ENCODE peak calls at places on chromosomes 7 and 10, in seven cellular contexts. O, X, R, P, T, K and I are unnamed samples. For H3K4me1, the result is how much of the 10 kb centered on the place peaks cover.

GRCh38 chr10:76080406-76080805 is 649.0 kb downstream of the LRMDA start:
- DNase-seq in O (no peak), X (no peak), R (no peak), P (peak), T (no peak), K (no peak), I (no peak)

GRCh38 chr7:128007293-128007680 is 23.9 kb downstream of the LRRC4 start:
- DNase-seq in O (no peak), X (no peak), R (no peak), P (no peak), T (no peak), K (no peak), I (no peak)

GRCh38 chr7:28623863-28624262 is 211.5 kb downstream of the CREB5 start:
- DNase-seq in O (no peak), X (no peak), R (no peak), P (no peak), T (no peak), K (peak), I (peak)

GRCh38 chr10:103666109-103666508 is 172.6 kb downstream of the NEURL1 start:
- DNase-seq in O (no peak), X (no peak), R (no peak), P (peak), T (no peak), K (peak), I (peak)

GRCh38 chr10:97812696-97813095 is 36.9 kb upstream of the GOLGA7B start:
- DNase-seq in O (no peak), X (no peak), R (peak), P (no peak), T (no peak), K (no peak), I (no peak)

GRCh38 chr7:122674502-122674901 is 24.4 kb downstream of the RNF133 start:
- DNase-seq in O (no peak), X (no peak), R (no peak), P (no peak), T (no peak), K (no peak), I (no peak)

GRCh38 chr7:37759519-37759918 is 76.0 kb downstream of the GPR141 start:
- DNase-seq in O (no peak), X (no peak), R (no peak), P (no peak), T (no peak), K (no peak), I (no peak)

GRCh38 chr7:117445206-117445605 is 17.9 kb upstream of the ASZ1 start:
- DNase-seq in O (no peak), X (no peak), R (no peak), P (peak), T (no peak), K (peak), I (peak)

GRCh38 chr10:114328876-114329275 is 75.4 kb downstream of the AFAP1L2 start:
- DNase-seq in O (peak), X (no peak), R (no peak), P (no peak), T (no peak), K (no peak), I (no peak)

GRCh38 chr10:102109166-102110116 is 10.7 kb downstream of the LDB1 start:
- DNase-seq in O (no peak), X (no peak), R (no peak), P (no peak), T (no peak), K (no peak), I (no peak)

GRCh38 chr10:116712499-116712898 is 29.9 kb downstream of the HSPA12A start:
- DNase-seq in O (no peak), X (no peak), R (no peak), P (peak), T (no peak), K (no peak), I (no peak)

GRCh38 chr7:116194115-116194514 is 16.2 kb upstream of the TES start:
- DNase-seq in O (no peak), X (no peak), R (no peak), P (peak), T (no peak), K (no peak), I (no peak)

GRCh38 chr10:30028452-30029045 is 30.8 kb downstream of the JCAD start:
- DNase-seq in O (no peak), X (no peak), R (no peak), P (no peak), T (no peak), K (no peak), I (peak)

GRCh38 chr7:97620495-97620894 is 111.4 kb upstream of the TAC1 start:
- DNase-seq in O (no peak), X (no peak), R (no peak), P (no peak), T (no peak), K (no peak), I (no peak)

GRCh38 chr10:76553231-76553630 is 1084.4 kb downstream of the KCNMA1 start:
- DNase-seq in O (no peak), X (no peak), R (no peak), P (no peak), T (no peak), K (no peak), I (no peak)

GRCh38 chr7:55343860-55344606 is 21.1 kb upstream of the LANCL2 start:
- DNase-seq in O (no peak), X (no peak), R (no peak), P (no peak), T (no peak), K (no peak), I (no peak)

GRCh38 chr10:78312197-78313046 is 278.8 kb downstream of the RPS24 start:
- DNase-seq in O (no peak), X (peak), R (no peak), P (peak), T (no peak), K (no peak), I (no peak)

GRCh38 chr10:37436361-37436760 is 311.0 kb downstream of the ANKRD30A start:
- DNase-seq in O (no peak), X (no peak), R (no peak), P (no peak), T (no peak), K (no peak), I (no peak)

GRCh38 chr7:114925443-114925842 is 3.5 kb downstream of the MDFIC start:
- DNase-seq in O (no peak), X (no peak), R (no peak), P (no peak), T (no peak), K (no peak), I (no peak)

GRCh38 chr7:22586806-22587180 is 86.8 kb upstream of the STEAP1B start:
- DNase-seq in O (no peak), X (peak), R (peak), P (peak), T (no peak), K (peak), I (peak)

GRCh38 chr10:20443094-20443493 is 454.0 kb downstream of the NEBL start:
- DNase-seq in O (no peak), X (peak), R (no peak), P (no peak), T (no peak), K (no peak), I (no peak)

GRCh38 chr10:13715091-13715490 is 128.3 kb downstream of the PRPF18 start:
- DNase-seq in O (no peak), X (no peak), R (no peak), P (no peak), T (no peak), K (no peak), I (no peak)

GRCh38 chr10:109891105-109891504 is 32.2 kb downstream of the XPNPEP1 start:
- DNase-seq in O (no peak), X (no peak), R (no peak), P (peak), T (no peak), K (no peak), I (peak)

GRCh38 chr7:92013611-92014010 is 72.9 kb downstream of the AKAP9 start:
- DNase-seq in O (no peak), X (no peak), R (no peak), P (no peak), T (no peak), K (no peak), I (no peak)

GRCh38 chr10:107165007-107165406 is 501 bp upstream of the SORCS1 start:
- DNase-seq in O (no peak), X (no peak), R (no peak), P (no peak), T (no peak), K (peak), I (no peak)

GRCh38 chr10:81600185-81600584 is 274.8 kb upstream of the NRG3 start:
- DNase-seq in O (no peak), X (no peak), R (no peak), P (no peak), T (no peak), K (no peak), I (peak)

GRCh38 chr10:114402871-114403544 is 1.3 kb downstream of the AFAP1L2 start:
- DNase-seq in O (no peak), X (no peak), R (no peak), P (no peak), T (no peak), K (peak), I (peak)

GRCh38 chr7:99324559-99324958 is 1.1 kb upstream of the ARPC1A start:
- DNase-seq in O (no peak), X (no peak), R (no peak), P (no peak), T (no peak), K (no peak), I (no peak)

GRCh38 chr10:61721431-61721830 is 58.7 kb downstream of the CABCOCO1 start:
- DNase-seq in O (no peak), X (no peak), R (no peak), P (no peak), T (no peak), K (no peak), I (no peak)

GRCh38 chr7:140230517-140230861 is 53.7 kb upstream of the KDM7A start:
- DNase-seq in O (peak), X (no peak), R (peak), P (no peak), T (peak), K (no peak), I (no peak)

GRCh38 chr10:91779011-91779605 is 19.1 kb upstream of the TNKS2 start:
- DNase-seq in O (no peak), X (no peak), R (no peak), P (no peak), T (no peak), K (no peak), I (peak)

GRCh38 chr7:96388620-96389383 is 66.9 kb upstream of the SLC25A13 start:
- DNase-seq in O (no peak), X (no peak), R (no peak), P (peak), T (no peak), K (peak), I (peak)

GRCh38 chr7:159098795-159099194 is 45.9 kb downstream of the VIPR2 start:
- DNase-seq in O (no peak), X (no peak), R (no peak), P (no peak), T (no peak), K (no peak), I (no peak)

GRCh38 chr10:93072713-93073538 is 767 bp upstream of the CYP26A1 start:
- DNase-seq in O (no peak), X (no peak), R (no peak), P (no peak), T (no peak), K (no peak), I (no peak)

GRCh38 chr7:14507617-14508016 is 394.9 kb downstream of the DGKB start:
- DNase-seq in O (no peak), X (no peak), R (no peak), P (no peak), T (no peak), K (no peak), I (peak)

GRCh38 chr7:15199482-15199881 is 296.9 kb upstream of the DGKB start:
- DNase-seq in O (no peak), X (no peak), R (no peak), P (peak), T (no peak), K (peak), I (no peak)

GRCh38 chr10:30671011-30671616 is 41.6 kb upstream of the LYZL2 start:
- DNase-seq in O (no peak), X (peak), R (peak), P (peak), T (no peak), K (peak), I (peak)

GRCh38 chr10:122124808-122125207 is 135.8 kb downstream of the TACC2 start:
- DNase-seq in O (no peak), X (no peak), R (no peak), P (no peak), T (no peak), K (no peak), I (no peak)
- H3K4me1 ChIP-seq in O (half or more), X (under half), R (under half), P (under half), T (under half), K (under half), I (under half)

GRCh38 chr10:15704581-15704968 is 15.1 kb downstream of the ITGA8 start:
- DNase-seq in O (no peak), X (no peak), R (no peak), P (no peak), T (no peak), K (no peak), I (no peak)
- H3K27ac ChIP-seq in O (no peak), X (no peak), R (no peak), P (no peak), T (no peak), K (no peak), I (no peak)

GRCh38 chr10:129849853-129850252 is 114.2 kb downstream of the EBF3 start:
- DNase-seq in O (no peak), X (no peak), R (no peak), P (no peak), T (no peak), K (no peak), I (no peak)
- H3K4me1 ChIP-seq in O (under half), X (under half), R (under half), P (under half), T (under half), K (under half), I (under half)

DNA sequence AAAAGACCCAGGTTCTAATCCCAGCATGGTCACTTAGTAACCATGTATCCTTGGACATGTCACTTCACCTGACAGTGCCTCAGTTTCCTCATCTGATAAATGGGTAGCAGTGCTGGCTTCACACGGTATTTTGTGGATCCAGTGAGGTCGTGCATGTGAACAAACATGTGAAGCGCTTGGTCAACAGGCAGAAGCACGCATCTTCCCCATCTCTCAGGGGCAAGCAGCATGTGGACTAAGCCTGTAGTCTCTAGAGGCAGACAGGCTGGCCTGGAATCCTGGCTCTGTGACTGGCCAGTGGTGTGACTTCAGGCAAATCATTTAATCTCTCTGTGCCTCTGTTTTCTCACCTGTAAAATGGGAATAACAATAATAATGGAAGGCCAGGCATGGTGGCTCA is 115.8 kb downstream of the C10orf105 start:
- DNase-seq in O (no peak), X (no peak), R (no peak), P (no peak), T (no peak), K (no peak), I (no peak)
- H3K27ac ChIP-seq in O (no peak), X (no peak), R (no peak), P (no peak), T (no peak), K (no peak), I (no peak)

GRCh38 chr10:11146402-11147171 is 128.9 kb downstream of the CELF2 start:
- DNase-seq in O (no peak), X (no peak), R (no peak), P (peak), T (no peak), K (peak), I (no peak)
- H3K4me1 ChIP-seq in O (half or more), X (half or more), R (under half), P (under half), T (half or more), K (under half), I (under half)

GRCh38 chr10:15705298-15705697 is 14.4 kb downstream of the ITGA8 start:
- DNase-seq in O (no peak), X (no peak), R (no peak), P (no peak), T (no peak), K (no peak), I (no peak)
- H3K27ac ChIP-seq in O (no peak), X (no peak), R (no peak), P (no peak), T (no peak), K (no peak), I (no peak)

DNA sequence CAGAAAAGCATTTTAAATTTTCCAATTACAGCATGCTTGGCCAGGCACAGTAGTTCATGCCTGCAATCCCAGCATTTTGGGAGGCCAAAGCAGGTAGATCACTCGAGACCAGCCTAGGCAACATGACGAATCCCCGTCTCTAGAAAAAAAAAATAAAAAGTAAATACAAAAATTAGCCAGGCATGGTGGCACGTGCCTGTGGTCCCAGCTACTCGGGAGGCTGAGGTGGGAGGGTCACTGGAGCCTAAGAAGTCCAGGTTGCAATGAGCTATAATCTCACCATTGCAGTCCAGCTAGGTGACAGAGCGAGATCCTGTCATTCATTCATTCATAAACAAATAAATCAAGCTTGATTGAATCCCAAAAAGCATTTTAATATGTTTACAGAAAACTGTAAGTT is 234.9 kb downstream of the PARD3 start:
- DNase-seq in O (no peak), X (no peak), R (no peak), P (no peak), T (no peak), K (no peak), I (no peak)
- H3K4me1 ChIP-seq in O (half or more), X (under half), R (under half), P (under half), T (under half), K (under half), I (half or more)

GRCh38 chr7:69879989-69880388 is 281.7 kb downstream of the AUTS2 start:
- DNase-seq in O (no peak), X (no peak), R (no peak), P (no peak), T (no peak), K (no peak), I (no peak)

GRCh38 chr7:69878015-69878414 is 279.7 kb downstream of the AUTS2 start:
- DNase-seq in O (no peak), X (no peak), R (no peak), P (no peak), T (no peak), K (no peak), I (no peak)

GRCh38 chr7:69882269-69882668 is 284.0 kb downstream of the AUTS2 start:
- DNase-seq in O (no peak), X (no peak), R (no peak), P (no peak), T (no peak), K (no peak), I (no peak)

GRCh38 chr7:69880848-69881247 is 282.6 kb downstream of the AUTS2 start:
- DNase-seq in O (no peak), X (no peak), R (no peak), P (no peak), T (no peak), K (no peak), I (no peak)

DNA sequence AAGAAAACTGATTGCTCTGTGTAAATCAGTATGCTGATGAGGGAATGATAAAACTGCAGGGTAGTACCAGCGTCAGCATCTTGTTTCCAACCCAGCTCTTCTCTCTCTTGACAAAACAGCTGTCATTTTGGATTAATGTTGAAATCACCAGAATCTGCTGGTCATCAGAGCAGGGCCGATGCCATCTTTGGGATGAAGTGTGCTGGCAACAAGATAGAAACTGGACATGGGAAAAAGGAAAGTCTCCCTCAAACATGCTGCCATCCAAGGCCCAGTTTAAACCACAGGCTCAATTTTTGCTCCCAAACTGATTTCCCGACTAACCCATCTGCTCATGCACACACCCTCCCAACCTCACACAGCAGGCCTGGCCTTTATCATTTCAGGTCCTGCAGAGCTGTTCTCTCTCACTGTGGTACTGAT is 285.1 kb downstream of the AUTS2 start:
- DNase-seq in O (no peak), X (no peak), R (no peak), P (no peak), T (no peak), K (no peak), I (no peak)
- H3K27ac ChIP-seq in O (no peak), X (no peak), R (no peak), P (no peak), T (no peak), K (no peak), I (no peak)

DNA sequence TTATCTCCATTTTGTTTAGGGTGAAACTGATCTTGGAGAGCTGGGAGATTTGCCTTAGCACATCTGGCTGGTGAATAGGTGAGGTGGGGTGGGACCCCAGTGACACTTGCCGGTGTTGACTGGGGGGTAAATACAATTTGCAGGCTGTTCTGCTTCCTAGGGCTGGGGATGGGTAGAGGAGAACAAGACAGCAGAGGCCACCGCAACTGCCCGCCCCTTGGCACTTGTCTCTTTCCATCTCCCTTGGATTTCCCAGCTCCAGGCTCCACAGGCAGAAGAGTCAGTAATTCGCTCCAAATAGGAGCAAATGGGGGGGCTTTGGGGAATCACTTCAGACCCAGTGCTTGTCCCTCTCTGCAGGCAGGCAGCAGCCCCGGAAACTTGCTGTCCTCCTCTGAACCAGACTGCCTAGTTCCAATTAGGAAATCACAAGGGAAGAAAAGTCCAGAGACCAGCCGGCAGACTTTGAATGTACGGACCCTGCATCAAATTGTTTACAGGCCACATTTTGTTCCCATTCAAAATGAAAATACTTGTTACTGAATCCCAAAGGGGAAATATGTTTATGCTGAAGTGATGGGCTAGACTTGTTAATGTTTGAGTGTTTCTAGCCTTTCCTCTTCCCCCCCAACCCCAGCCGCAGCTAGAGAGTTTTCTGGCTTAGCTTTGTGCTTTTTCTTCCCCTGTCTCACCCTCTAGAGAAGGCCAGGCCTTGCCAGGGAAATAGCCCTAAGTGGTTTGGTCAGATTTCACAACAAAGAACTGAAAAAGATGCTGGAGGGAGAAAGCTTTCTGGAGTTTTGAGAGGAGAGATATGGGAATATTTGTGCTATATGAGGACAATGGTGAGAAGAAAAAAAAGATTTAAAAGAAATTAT is 10.0 kb upstream of the INPP5F start:
- DNase-seq in O (no peak), X (no peak), R (peak), P (no peak), T (no peak), K (no peak), I (no peak)
- H3K4me1 ChIP-seq in O (under half), X (under half), R (under half), P (under half), T (under half), K (under half), I (under half)